ENCODE peak calls at places on chromosomes 13 and 19, in four cellular contexts. O, F, U and D are unnamed samples.

GRCh38 chr19:52007436-52007804 is 591 bp downstream of the ZNF615 start:
- DNase-seq in U (peak), F (no peak), O (no peak), D (peak)

GRCh38 chr13:30998548-30999140 is 66.2 kb downstream of the TEX26 start:
- DNase-seq in O (no peak), F (no peak), U (peak), D (no peak)

GRCh38 chr19:41296323-41296935 is 13.5 kb upstream of the CCDC97 start:
- DNase-seq in F (no peak), U (no peak), O (no peak), D (no peak)

GRCh38 chr19:19385900-19386339 is 19.6 kb upstream of the GATAD2A start:
- DNase-seq in F (peak), U (no peak), O (no peak), D (no peak)

GRCh38 chr13:112938680-112939079 is 30.3 kb upstream of the MCF2L start:
- DNase-seq in F (no peak), O (no peak), U (no peak), D (no peak)

GRCh38 chr13:30722361-30722760 is 13.0 kb upstream of the ALOX5AP start:
- DNase-seq in F (no peak), U (no peak), O (no peak), D (no peak)

GRCh38 chr19:45767410-45767880 is 1.6 kb downstream of the SIX5 start:
- DNase-seq in F (no peak), O (no peak), U (peak), D (peak)

GRCh38 chr13:44967656-44968451 is 21.4 kb downstream of the NUFIP1 start:
- DNase-seq in F (no peak), O (no peak), U (no peak), D (no peak)

GRCh38 chr19:2747349-2747748 is 7.5 kb upstream of the SLC39A3 start:
- DNase-seq in U (no peak), O (no peak), F (no peak), D (no peak)

GRCh38 chr13:38394777-38395504 is 45.3 kb downstream of the UFM1 start:
- DNase-seq in O (no peak), U (peak), F (no peak), D (no peak)

GRCh38 chr19:48394331-48395169 is 1.1 kb downstream of the GRIN2D start:
- DNase-seq in U (peak), O (no peak), F (no peak), D (no peak)

GRCh38 chr19:51324082-51324481 is 12.6 kb downstream of the IGLON5 start:
- DNase-seq in U (no peak), O (no peak), F (no peak), D (no peak)

GRCh38 chr13:48531416-48532145 is 1.3 kb downstream of the RCBTB2 start:
- DNase-seq in O (no peak), F (no peak), U (peak), D (no peak)

GRCh38 chr19:11479470-11480080 is 1.3 kb downstream of the ELAVL3 start:
- DNase-seq in F (no peak), U (peak), O (no peak), D (no peak)